ENCODE peak calls at places on chromosomes 16 and 17, in ten cellular contexts. I is GM23338; E is NCI-H2029; F is lung microvascular endothelial cell; C is mesothelial cell of epicardium; N is activated CD8-positive, alpha-beta T cell treated with anti-CD3 and anti-CD28 coated beads, Interleukin-2, amount 10 ng/mL, durations not matched to agents 7 days and 5 days; Q is PC-9; O is HT1080; G is Caki2; L is activated effector memory CD4-positive, alpha-beta T cell treated with anti-CD3 and anti-CD28 coated beads, Interleukin-2, amount 50 U/mL, for 16 hours. Z is an unnamed sample.

GRCh38 chr17:6523330-6523729 is 33.0 kb downstream of the PITPNM3 start:
- DNase-seq in I (peak), E (no peak), F (peak), C (no peak), N (no peak), Q (peak), O (peak), G (peak), L (no peak), Z (peak)

GRCh38 chr16:4826980-4827379 is 20.1 kb downstream of the GLYR1 start:
- DNase-seq in I (no peak), E (no peak), F (no peak), C (no peak), N (no peak), Q (no peak), O (no peak), G (no peak), L (no peak), Z (no peak)

GRCh38 chr16:48081656-48082055 is 74.1 kb downstream of the ABCC12 start:
- DNase-seq in I (no peak), E (peak), F (no peak), C (no peak), N (no peak), Q (peak), O (peak), G (peak), L (no peak), Z (no peak)

GRCh38 chr16:83113317-83113716 is 486.5 kb downstream of the CDH13 start:
- DNase-seq in I (peak), E (peak), F (peak), C (no peak), N (no peak), Q (no peak), O (no peak), G (no peak), L (no peak), Z (peak)

GRCh38 chr16:8812162-8812843 is 14.7 kb downstream of the PMM2 start:
- DNase-seq in I (no peak), E (no peak), F (no peak), C (no peak), N (no peak), Q (no peak), O (no peak), G (no peak), L (no peak), Z (no peak)

GRCh38 chr16:87658564-87659225 is 56.4 kb downstream of the JPH3 start:
- DNase-seq in I (no peak), E (no peak), F (no peak), C (no peak), N (no peak), Q (no peak), O (no peak), G (no peak), L (no peak), Z (no peak)

GRCh38 chr16:12336158-12336557 is 359.6 kb downstream of the SNX29 start:
- DNase-seq in I (no peak), E (no peak), F (peak), C (no peak), N (no peak), Q (no peak), O (no peak), G (no peak), L (no peak), Z (no peak)

GRCh38 chr17:45784583-45785372 is 658 bp downstream of the CRHR1 start:
- DNase-seq in I (peak), E (no peak), F (peak), C (no peak), N (peak), Q (no peak), O (no peak), G (no peak), L (peak), Z (peak)

GRCh38 chr17:40095356-40095943 is 4.9 kb downstream of the NR1D1 start:
- DNase-seq in I (no peak), E (no peak), F (no peak), C (no peak), N (no peak), Q (no peak), O (no peak), G (no peak), L (no peak), Z (no peak)

GRCh38 chr17:42566215-42566872 is 556 bp upstream of the MLX start:
- DNase-seq in I (no peak), E (no peak), F (no peak), C (no peak), N (no peak), Q (no peak), O (no peak), G (no peak), L (no peak), Z (no peak)

GRCh38 chr16:56477096-56477878 is 25.9 kb downstream of the OGFOD1 start:
- DNase-seq in I (no peak), E (no peak), F (peak), C (no peak), N (no peak), Q (peak), O (peak), G (peak), L (no peak), Z (peak)

GRCh38 chr17:27240802-27241155 is 53.1 kb upstream of the WSB1 start:
- DNase-seq in I (no peak), E (no peak), F (no peak), C (no peak), N (no peak), Q (peak), O (no peak), G (no peak), L (no peak), Z (no peak)

GRCh38 chr17:2916362-2916928 is 120.2 kb downstream of the RAP1GAP2 start:
- DNase-seq in I (no peak), E (no peak), F (no peak), C (no peak), N (no peak), Q (no peak), O (no peak), G (no peak), L (no peak), Z (no peak)

GRCh38 chr16:29920690-29921371 is 5.2 kb downstream of the KCTD13 start:
- DNase-seq in I (no peak), E (no peak), F (peak), C (no peak), N (no peak), Q (no peak), O (no peak), G (no peak), L (no peak), Z (peak)

GRCh38 chr16:67435758-67436164 is 4.8 kb downstream of the HSD11B2 start:
- DNase-seq in I (no peak), E (no peak), F (no peak), C (no peak), N (no peak), Q (peak), O (no peak), G (no peak), L (no peak), Z (no peak)

GRCh38 chr17:60391419-60392041 is 403 bp downstream of the USP32 start:
- DNase-seq in I (peak), E (no peak), F (no peak), C (peak), N (no peak), Q (no peak), O (no peak), G (no peak), L (no peak), Z (no peak)

GRCh38 chr17:83007504-83008475 is 71.6 kb upstream of the METRNL start:
- DNase-seq in I (no peak), E (no peak), F (no peak), C (no peak), N (no peak), Q (no peak), O (no peak), G (no peak), L (no peak), Z (no peak)

GRCh38 chr16:3983081-3983520 is 102.6 kb upstream of the CREBBP start:
- DNase-seq in I (peak), E (peak), F (peak), C (peak), N (peak), Q (peak), O (peak), G (peak), L (peak), Z (peak)

GRCh38 chr16:89687092-89687940 is 827 bp downstream of the CDK10 start:
- DNase-seq in I (peak), E (no peak), F (peak), C (no peak), N (peak), Q (peak), O (peak), G (peak), L (peak), Z (peak)

GRCh38 chr17:57262557-57262956 is 6.2 kb downstream of the MSI2 start:
- DNase-seq in I (no peak), E (no peak), F (no peak), C (no peak), N (no peak), Q (no peak), O (no peak), G (no peak), L (no peak), Z (no peak)

GRCh38 chr17:8289103-8289397 is 580 bp downstream of the RANGRF start:
- DNase-seq in I (peak), E (no peak), F (no peak), C (peak), N (no peak), Q (no peak), O (no peak), G (no peak), L (no peak), Z (no peak)

GRCh38 chr17:7405882-7406825 is 1.5 kb upstream of the NLGN2 start:
- DNase-seq in I (peak), E (no peak), F (no peak), C (no peak), N (no peak), Q (no peak), O (no peak), G (no peak), L (no peak), Z (no peak)

GRCh38 chr16:4704913-4705312 is 11.6 kb downstream of the NUDT16L1 start:
- DNase-seq in I (no peak), E (no peak), F (no peak), C (no peak), N (no peak), Q (no peak), O (no peak), G (no peak), L (no peak), Z (no peak)

GRCh38 chr16:72924918-72925630 is 122.9 kb downstream of the ZFHX3 start:
- DNase-seq in I (no peak), E (no peak), F (no peak), C (no peak), N (no peak), Q (no peak), O (no peak), G (no peak), L (no peak), Z (no peak)

GRCh38 chr16:16021988-16022682 is 72.7 kb downstream of the ABCC1 start:
- DNase-seq in I (no peak), E (peak), F (peak), C (peak), N (no peak), Q (peak), O (peak), G (peak), L (no peak), Z (peak)

GRCh38 chr16:9012848-9013507 is 49.3 kb upstream of the USP7 start:
- DNase-seq in I (peak), E (no peak), F (peak), C (no peak), N (no peak), Q (no peak), O (no peak), G (no peak), L (no peak), Z (peak)

GRCh38 chr17:79073706-79074088 is 927 bp upstream of the ENGASE start:
- DNase-seq in I (no peak), E (no peak), F (no peak), C (no peak), N (no peak), Q (peak), O (no peak), G (no peak), L (peak), Z (no peak)

GRCh38 chr16:54266363-54266955 is 20.1 kb downstream of the IRX3 start:
- DNase-seq in I (no peak), E (no peak), F (no peak), C (no peak), N (no peak), Q (peak), O (no peak), G (no peak), L (no peak), Z (no peak)

GRCh38 chr16:67249178-67249759 is 490 bp downstream of the SLC9A5 start:
- DNase-seq in I (peak), E (no peak), F (no peak), C (no peak), N (no peak), Q (no peak), O (no peak), G (no peak), L (no peak), Z (no peak)

GRCh38 chr17:76886395-76886794 is 18.2 kb downstream of the MGAT5B start:
- DNase-seq in I (no peak), E (no peak), F (no peak), C (no peak), N (no peak), Q (no peak), O (no peak), G (no peak), L (no peak), Z (no peak)

GRCh38 chr17:38660097-38661026 is 14.4 kb downstream of the EPOP start:
- DNase-seq in I (no peak), E (peak), F (no peak), C (no peak), N (no peak), Q (no peak), O (peak), G (peak), L (no peak), Z (no peak)

GRCh38 chr17:39668141-39668924 is at the start of gene PNMT:
- DNase-seq in I (peak), E (peak), F (peak), C (peak), N (peak), Q (no peak), O (no peak), G (no peak), L (peak), Z (peak)

GRCh38 chr17:82239926-82240505 is 11.2 kb downstream of the SLC16A3 start:
- DNase-seq in I (no peak), E (no peak), F (no peak), C (no peak), N (no peak), Q (no peak), O (no peak), G (no peak), L (no peak), Z (no peak)

GRCh38 chr16:55492756-55493380 is 13.9 kb downstream of the MMP2 start:
- DNase-seq in I (no peak), E (no peak), F (no peak), C (no peak), N (no peak), Q (no peak), O (no peak), G (no peak), L (no peak), Z (no peak)

GRCh38 chr16:87959391-87959968 is 8.2 kb downstream of the BANP start:
- DNase-seq in I (no peak), E (no peak), F (no peak), C (no peak), N (no peak), Q (no peak), O (no peak), G (no peak), L (no peak), Z (no peak)

GRCh38 chr17:16085066-16085699 is 85.6 kb downstream of the TTC19 start:
- DNase-seq in I (no peak), E (no peak), F (peak), C (no peak), N (no peak), Q (no peak), O (no peak), G (no peak), L (no peak), Z (peak)